ENCODE peak calls at places on chromosomes 12 and 14, in seven cellular contexts. M is fibroblast of pulmonary artery, B is adrenal gland, A is GM23248, W is spleen, G is astrocyte of the spinal cord, Q is endodermal cell. T is an unnamed sample.

GRCh38 chr12:52689936-52690335 is 9.7 kb upstream of the KRT1 start:
- DNase-seq in M (no peak), B (no peak), A (no peak), W (no peak), G (no peak), Q (no peak), T (no peak)

GRCh38 chr14:87805315-87805723 is 187.7 kb downstream of the GALC start:
- DNase-seq in M (peak; percentile 44), B (peak; percentile 70), A (peak; percentile 48), W (peak; percentile 68), G (peak; percentile 1), Q (peak; percentile 89), T (no peak)

GRCh38 chr12:122893208-122894151 is 2.4 kb downstream of the VPS37B start:
- DNase-seq in M (no peak), B (no peak), A (no peak), W (no peak), G (no peak), Q (no peak), T (no peak)

GRCh38 chr14:35985504-35986218 is 159.5 kb downstream of the BRMS1L start:
- DNase-seq in M (no peak), B (no peak), A (no peak), W (no peak), G (peak; percentile 4), Q (no peak), T (no peak)

GRCh38 chr14:50667491-50668007 is 557 bp downstream of the SAV1 start:
- DNase-seq in M (no peak), B (no peak), A (no peak), W (no peak), G (no peak), Q (peak; percentile 84), T (no peak)

GRCh38 chr12:128856791-128857078 is 3.5 kb downstream of the GLT1D1 start:
- DNase-seq in M (no peak), B (no peak), A (no peak), W (no peak), G (no peak), Q (no peak), T (no peak)

GRCh38 chr12:93766802-93767523 is 89.8 kb downstream of the CRADD start:
- DNase-seq in M (peak; percentile 85), B (peak; percentile 51), A (peak; percentile 83), W (no peak), G (peak; percentile 78), Q (no peak), T (no peak)

GRCh38 chr12:2783936-2784600 is 10.7 kb upstream of the FKBP4 start:
- DNase-seq in M (peak; percentile 60), B (peak; percentile 56), A (peak; percentile 70), W (peak; percentile 86), G (peak; percentile 37), Q (peak; percentile 93), T (no peak)

GRCh38 chr14:79971330-79971729 is 240.0 kb downstream of the DIO2 start:
- DNase-seq in M (no peak), B (no peak), A (peak; percentile 68), W (no peak), G (peak; percentile 57), Q (no peak), T (peak; percentile 57)

GRCh38 chr12:88310666-88311065 is 168.6 kb downstream of the TMTC3 start:
- DNase-seq in M (no peak), B (no peak), A (peak; percentile 30), W (peak; percentile 49), G (no peak), Q (no peak), T (no peak)

GRCh38 chr12:93777249-93777648 is 100.1 kb downstream of the CRADD start:
- DNase-seq in M (peak; percentile 63), B (peak; percentile 55), A (peak; percentile 83), W (no peak), G (peak; percentile 67), Q (no peak), T (no peak)

GRCh38 chr12:18320036-18320617 is 58.8 kb downstream of the PIK3C2G start:
- DNase-seq in M (peak; percentile 92), B (peak; percentile 41), A (peak; percentile 78), W (no peak), G (peak; percentile 75), Q (peak; percentile 80), T (peak; percentile 59)

GRCh38 chr14:21068521-21069387 is 1.4 kb upstream of the ARHGEF40 start:
- DNase-seq in M (peak; percentile 67), B (no peak), A (peak; percentile 83), W (peak; percentile 86), G (peak; percentile 57), Q (peak; percentile 82), T (no peak)

GRCh38 chr14:36176524-36176923 is at the start of gene PTCSC3:
- DNase-seq in M (no peak), B (no peak), A (no peak), W (no peak), G (no peak), Q (no peak), T (no peak)

GRCh38 chr14:83133986-83134664 is 1600.5 kb upstream of the SEL1L start:
- DNase-seq in M (no peak), B (no peak), A (no peak), W (no peak), G (no peak), Q (peak; percentile 53), T (no peak)

GRCh38 chr12:59710004-59710628 is 114.3 kb downstream of the SLC16A7 start:
- DNase-seq in M (no peak), B (no peak), A (no peak), W (no peak), G (no peak), Q (no peak), T (no peak)
- H3K4me3 ChIP-seq in M (no peak overlapping the region), B (no peak overlapping the region), A (no peak overlapping the region), W (no peak overlapping the region), G (no peak overlapping the region), Q (no peak overlapping the region), T (no peak overlapping the region)

GRCh38 chr12:40107098-40107802 is 1.4 kb upstream of the SLC2A13 start:
- DNase-seq in M (peak; percentile 87), B (peak; percentile 97), A (peak; percentile 87), W (peak; percentile 96), G (peak; percentile 83), Q (peak; percentile 96), T (peak; percentile 3)

GRCh38 chr12:40105515-40106201 is at the start of gene SLC2A13:
- DNase-seq in M (peak; percentile 66), B (peak; percentile 77), A (peak; percentile 91), W (peak; percentile 94), G (peak; percentile 61), Q (peak; percentile 94), T (no peak)

GRCh38 chr12:40106655-40107054 is 774 bp upstream of the SLC2A13 start:
- DNase-seq in M (no peak), B (no peak), A (no peak), W (no peak), G (no peak), Q (peak; percentile 57), T (no peak)

GRCh38 chr12:40106202-40106533 is 287 bp upstream of the SLC2A13 start:
- DNase-seq in M (no peak), B (no peak), A (no peak), W (no peak), G (no peak), Q (no peak), T (no peak)

GRCh38 chr12:40107803-40108620 is 2.1 kb upstream of the SLC2A13 start:
- DNase-seq in M (no peak), B (no peak), A (no peak), W (peak; percentile 69), G (no peak), Q (no peak), T (no peak)
- H3K4me3 ChIP-seq in M (no peak overlapping the region), B (no peak overlapping the region), A (no peak overlapping the region), W (peak overlapping the region; percentile 42), G (no peak overlapping the region), Q (no peak overlapping the region), T (no peak overlapping the region)

DNA sequence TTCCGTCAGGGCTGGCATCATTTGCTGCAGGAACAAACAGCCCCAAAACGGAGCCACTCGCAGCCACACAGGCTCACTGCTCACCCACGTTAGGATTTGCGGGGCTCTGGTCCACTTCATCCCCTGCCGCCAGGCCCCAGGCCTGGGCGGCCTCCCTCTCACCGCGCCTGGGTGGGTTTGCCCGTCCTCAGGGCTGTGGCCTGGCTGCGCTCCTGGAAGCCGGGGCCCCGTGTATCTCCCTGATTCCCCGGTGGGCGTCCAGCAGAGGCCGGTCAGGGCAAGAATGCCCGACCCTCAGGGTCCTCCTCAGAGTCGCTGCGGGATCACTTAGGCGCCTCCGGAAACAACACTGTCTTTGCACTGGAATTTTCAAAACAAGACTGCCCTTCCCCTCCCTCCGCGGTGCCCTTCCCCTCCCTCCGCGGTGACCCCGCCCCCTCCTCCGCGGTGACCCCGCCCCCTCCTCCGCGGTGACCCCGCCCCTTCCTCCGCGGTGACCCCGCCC is 15.7 kb upstream of the FBRSL1 start:
- DNase-seq in M (no peak), B (no peak), A (peak; percentile 46), W (peak; percentile 91), G (no peak), Q (peak; percentile 69), T (no peak)
- H3K4me3 ChIP-seq in M (no peak overlapping the region), B (no peak overlapping the region), A (peak overlapping the region; percentile 79), W (peak overlapping the region; percentile 38), G (peak overlapping the region; percentile 25), Q (no peak overlapping the region), T (peak overlapping the region; percentile 48)

GRCh38 chr14:53900499-53900898 is 56.1 kb downstream of the BMP4 start:
- DNase-seq in M (no peak), B (no peak), A (peak; percentile 6), W (no peak), G (no peak), Q (no peak), T (no peak)

GRCh38 chr14:53896773-53897172 is 59.9 kb downstream of the BMP4 start:
- DNase-seq in M (no peak), B (no peak), A (peak; percentile 4), W (no peak), G (no peak), Q (no peak), T (no peak)

GRCh38 chr14:53902307-53902706 is 54.3 kb downstream of the BMP4 start:
- DNase-seq in M (no peak), B (no peak), A (no peak), W (no peak), G (no peak), Q (no peak), T (no peak)
- H3K4me3 ChIP-seq in M (no peak overlapping the region), B (no peak overlapping the region), A (no peak overlapping the region), W (no peak overlapping the region), G (no peak overlapping the region), Q (no peak overlapping the region), T (no peak overlapping the region)

GRCh38 chr14:102088012-102088792 is 1.4 kb upstream of the HSP90AA1 start:
- DNase-seq in M (peak; percentile 17), B (peak; percentile 57), A (peak; percentile 49), W (peak; percentile 92), G (no peak), Q (peak; percentile 90), T (no peak)
- H3K4me3 ChIP-seq in M (peak overlapping the region; percentile 60), B (no peak overlapping the region), A (peak overlapping the region; percentile 87), W (peak overlapping the region; percentile 85), G (peak overlapping the region; percentile 52), Q (peak overlapping the region; percentile 84), T (peak overlapping the region; percentile 66)

GRCh38 chr12:95003921-95004272 is 400 bp upstream of the NDUFA12 start:
- DNase-seq in M (no peak), B (no peak), A (no peak), W (no peak), G (no peak), Q (no peak), T (no peak)
- H3K4me3 ChIP-seq in M (peak overlapping the region; percentile 70), B (peak overlapping the region; percentile 19), A (peak overlapping the region; percentile 86), W (peak overlapping the region; percentile 83), G (peak overlapping the region; percentile 78), Q (peak overlapping the region; percentile 98), T (peak overlapping the region; percentile 92)

T was measured in AG04449.